ENCODE peak calls at places on chromosomes 12 and 14, in ten cellular contexts. V is stimulated activated CD4-positive, alpha-beta T cell treated with anti-CD3 and anti-CD28 coated beads, Interleukin-12 subunit alpha, Interleukin-12 subunit beta, amount 100 ng/mL, for 4 hours; U is effector CD8-positive, alpha-beta T cell; K is cardiac muscle cell; P is Calu3; L is GM04504; T is T-cell; N is NCI-H345; Q is mucosa of descending colon; W is activated CD4-positive, alpha-beta T cell treated with anti-CD3 and anti-CD28 coated beads for 24 hours. R is an unnamed sample.

GRCh38 chr12:94204647-94205247 is 56.4 kb downstream of the PLXNC1 start:
- DNase-seq in V (peak; percentile 9), U (no peak), K (peak; percentile 18), P (no peak), L (no peak), T (no peak), N (no peak), Q (no peak), W (no peak), R (no peak)

GRCh38 chr12:111686574-111687105 is 787 bp downstream of the ACAD10 start:
- DNase-seq in V (no peak), U (no peak), K (no peak), P (no peak), L (no peak), T (no peak), N (no peak), Q (no peak), W (no peak), R (no peak)

GRCh38 chr12:53048033-53048779 is 1.7 kb upstream of the TNS2 start:
- DNase-seq in V (no peak), U (no peak), K (no peak), P (peak; percentile 65), L (no peak), T (no peak), N (peak; percentile 11), Q (peak; percentile 69), W (no peak), R (no peak)

GRCh38 chr14:72613196-72613974 is 280.5 kb downstream of the DPF3 start:
- DNase-seq in V (no peak), U (no peak), K (peak; percentile 91), P (no peak), L (no peak), T (no peak), N (no peak), Q (no peak), W (no peak), R (no peak)

GRCh38 chr14:77031680-77032482 is 3.4 kb upstream of the IRF2BPL start:
- DNase-seq in V (no peak), U (no peak), K (no peak), P (no peak), L (no peak), T (no peak), N (no peak), Q (no peak), W (no peak), R (no peak)

GRCh38 chr14:58887931-58888330 is 250.2 kb downstream of the DACT1 start:
- DNase-seq in V (no peak), U (no peak), K (no peak), P (no peak), L (no peak), T (no peak), N (no peak), Q (no peak), W (no peak), R (no peak)

GRCh38 chr14:91114079-91115065 is 499 bp downstream of the DGLUCY start:
- DNase-seq in V (peak; percentile 49), U (peak; percentile 41), K (peak; percentile 57), P (peak; percentile 75), L (no peak), T (peak; percentile 41), N (peak; percentile 31), Q (peak; percentile 81), W (peak; percentile 38), R (peak; percentile 53)

GRCh38 chr14:74875941-74876913 is at the start of gene PROX2:
- DNase-seq in V (no peak), U (peak; percentile 11), K (no peak), P (no peak), L (no peak), T (peak; percentile 16), N (no peak), Q (no peak), W (no peak), R (no peak)

GRCh38 chr12:76586764-76587395 is 27.3 kb upstream of the OSBPL8 start:
- DNase-seq in V (peak; percentile 2), U (peak; percentile 2), K (peak; percentile 38), P (peak; percentile 41), L (no peak), T (peak; percentile 51), N (no peak), Q (no peak), W (no peak), R (no peak)

GRCh38 chr12:2640709-2641108 is 154.1 kb upstream of the FKBP4 start:
- DNase-seq in V (no peak), U (no peak), K (no peak), P (peak; percentile 52), L (peak; percentile 91), T (no peak), N (no peak), Q (peak; percentile 62), W (no peak), R (no peak)

GRCh38 chr12:48618541-48618940 is 48.7 kb upstream of the LALBA start:
- DNase-seq in V (peak; percentile 63), U (peak; percentile 47), K (peak; percentile 81), P (peak; percentile 65), L (peak; percentile 48), T (peak; percentile 72), N (peak; percentile 30), Q (no peak), W (peak; percentile 50), R (peak; percentile 43)

GRCh38 chr14:74526854-74527585 is 33.5 kb downstream of the ISCA2 start:
- DNase-seq in V (no peak), U (no peak), K (no peak), P (peak; percentile 21), L (no peak), T (no peak), N (no peak), Q (no peak), W (no peak), R (no peak)

GRCh38 chr12:105534068-105534467 is 203.6 kb downstream of the C12orf75 start:
- DNase-seq in V (no peak), U (no peak), K (no peak), P (no peak), L (no peak), T (no peak), N (no peak), Q (no peak), W (no peak), R (no peak)

GRCh38 chr14:75906680-75907280 is 75.0 kb downstream of the TGFB3 start:
- DNase-seq in V (peak; percentile 65), U (peak; percentile 60), K (peak; percentile 85), P (peak; percentile 67), L (no peak), T (peak; percentile 66), N (peak; percentile 49), Q (no peak), W (peak; percentile 54), R (peak; percentile 47)

GRCh38 chr12:79689477-79690155 is 1.1 kb downstream of the PAWR start:
- DNase-seq in V (no peak), U (no peak), K (peak; percentile 54), P (peak; percentile 43), L (no peak), T (no peak), N (peak; percentile 56), Q (peak; percentile 74), W (no peak), R (no peak)

GRCh38 chr14:88775532-88775931 is 17.2 kb downstream of the EML5 start:
- DNase-seq in V (no peak), U (no peak), K (no peak), P (no peak), L (no peak), T (no peak), N (no peak), Q (no peak), W (no peak), R (no peak)

GRCh38 chr12:94649349-94650142 is 811 bp downstream of the TMCC3 start:
- DNase-seq in V (peak; percentile 24), U (no peak), K (peak; percentile 40), P (peak; percentile 52), L (no peak), T (peak; percentile 26), N (peak; percentile 26), Q (peak; percentile 71), W (peak; percentile 18), R (no peak)

GRCh38 chr14:34539407-34540180 is at the start of gene EAPP:
- DNase-seq in V (peak; percentile 91), U (no peak), K (peak; percentile 98), P (peak; percentile 95), L (peak; percentile 92), T (peak; percentile 95), N (no peak), Q (peak; percentile 99), W (peak; percentile 88), R (no peak)

GRCh38 chr14:78291958-78292357 is 121.8 kb downstream of the NRXN3 start:
- DNase-seq in V (no peak), U (no peak), K (no peak), P (no peak), L (no peak), T (no peak), N (no peak), Q (no peak), W (no peak), R (no peak)

GRCh38 chr14:54366726-54367707 is 29.8 kb upstream of the CDKN3 start:
- DNase-seq in V (peak; percentile 2), U (no peak), K (peak; percentile 75), P (peak; percentile 56), L (no peak), T (peak; percentile 17), N (peak; percentile 23), Q (no peak), W (peak; percentile 6), R (no peak)

GRCh38 chr12:94676011-94676709 is 25.8 kb upstream of the TMCC3 start:
- DNase-seq in V (no peak), U (no peak), K (no peak), P (no peak), L (no peak), T (peak; percentile 35), N (no peak), Q (no peak), W (no peak), R (no peak)

GRCh38 chr12:113891167-113891692 is 74.9 kb downstream of the RBM19 start:
- DNase-seq in V (no peak), U (no peak), K (no peak), P (no peak), L (no peak), T (no peak), N (no peak), Q (no peak), W (no peak), R (no peak)

GRCh38 chr12:71045781-71046180 is 112.0 kb downstream of the TSPAN8 start:
- DNase-seq in V (no peak), U (no peak), K (no peak), P (peak; percentile 9), L (no peak), T (no peak), N (no peak), Q (no peak), W (no peak), R (no peak)

GRCh38 chr14:61520546-61520945 is 174.8 kb upstream of the HIF1A start:
- DNase-seq in V (no peak), U (no peak), K (no peak), P (no peak), L (no peak), T (no peak), N (no peak), Q (no peak), W (no peak), R (no peak)

GRCh38 chr14:28813810-28814209 is 47.2 kb downstream of the FOXG1 start:
- DNase-seq in V (no peak), U (no peak), K (no peak), P (no peak), L (peak; percentile 2), T (no peak), N (no peak), Q (no peak), W (no peak), R (no peak)

GRCh38 chr12:28793767-28794166 is 355.3 kb upstream of the FAR2 start:
- DNase-seq in V (no peak), U (no peak), K (no peak), P (no peak), L (no peak), T (no peak), N (no peak), Q (no peak), W (no peak), R (no peak)

GRCh38 chr14:104353221-104353920 is 215.0 kb downstream of the KIF26A start:
- DNase-seq in V (no peak), U (no peak), K (no peak), P (no peak), L (no peak), T (no peak), N (no peak), Q (no peak), W (no peak), R (no peak)

GRCh38 chr12:38761636-38762342 is 143.6 kb downstream of the CPNE8 start:
- DNase-seq in V (no peak), U (no peak), K (no peak), P (no peak), L (no peak), T (no peak), N (no peak), Q (no peak), W (no peak), R (no peak)

R was measured in NCI-H748 treated with DMSO at 0.1 percent for 48 hours.